ENCODE peak calls at places on chromosome 6, in eight cellular contexts. S is CD8-positive, alpha-beta memory T cell; Q is astrocyte; M is cardiac muscle cell; G is upper lobe of right lung; U is CD8-positive, alpha-beta T cell; A is Peyer's patch; V is A549. T is an unnamed sample. For H3K9me3, the result is how much of the 10 kb centered on the place peaks cover.

GRCh38 chr6:129212081-129212480 is 329.1 kb downstream of the LAMA2 start:
- DNase-seq in S (no peak), Q (peak), M (no peak), G (no peak), U (no peak), A (no peak), V (no peak), T (no peak)

GRCh38 chr6:13953061-13953705 is 28.4 kb downstream of the RNF182 start:
- DNase-seq in S (no peak), Q (peak), M (no peak), G (no peak), U (no peak), A (no peak), V (no peak), T (peak)

GRCh38 chr6:46505693-46506512 is 14.7 kb upstream of the RCAN2 start:
- DNase-seq in S (no peak), Q (no peak), M (no peak), G (no peak), U (no peak), A (no peak), V (no peak), T (no peak)

GRCh38 chr6:43368517-43369160 is 808 bp downstream of the ZNF318 start:
- DNase-seq in S (no peak), Q (peak), M (peak), G (peak), U (peak), A (peak), V (peak), T (no peak)

GRCh38 chr6:85402071-85402470 is 47.8 kb upstream of the NT5E start:
- DNase-seq in S (no peak), Q (no peak), M (no peak), G (no peak), U (no peak), A (no peak), V (no peak), T (no peak)

GRCh38 chr6:55388161-55388560 is 60.9 kb downstream of the GFRAL start:
- DNase-seq in S (no peak), Q (no peak), M (no peak), G (no peak), U (no peak), A (no peak), V (no peak), T (peak)

GRCh38 chr6:142756215-142756630 is 188.8 kb downstream of the HIVEP2 start:
- DNase-seq in S (no peak), Q (peak), M (peak), G (no peak), U (no peak), A (no peak), V (no peak), T (no peak)

GRCh38 chr6:136609878-136610706 is 59.9 kb upstream of the MAP7 start:
- DNase-seq in S (no peak), Q (peak), M (no peak), G (no peak), U (no peak), A (peak), V (peak), T (peak)

GRCh38 chr6:43774776-43775583 is 5.0 kb downstream of the VEGFA start:
- DNase-seq in S (peak), Q (peak), M (peak), G (peak), U (peak), A (peak), V (peak), T (no peak)

GRCh38 chr6:20846602-20847028 is 312.4 kb downstream of the CDKAL1 start:
- DNase-seq in S (no peak), Q (peak), M (no peak), G (no peak), U (no peak), A (no peak), V (no peak), T (no peak)

GRCh38 chr6:16483315-16483875 is 245.0 kb downstream of the GMPR start:
- DNase-seq in S (peak), Q (no peak), M (no peak), G (no peak), U (no peak), A (no peak), V (no peak), T (no peak)

GRCh38 chr6:80976336-80976735 is 776.1 kb downstream of the TENT5A start:
- DNase-seq in S (no peak), Q (no peak), M (no peak), G (no peak), U (no peak), A (no peak), V (no peak), T (no peak)

GRCh38 chr6:32083812-32084768 is 25.0 kb downstream of the TNXB start:
- DNase-seq in S (no peak), Q (no peak), M (no peak), G (no peak), U (no peak), A (no peak), V (no peak), T (no peak)

GRCh38 chr6:28212510-28213212 is 12.4 kb upstream of the ZSCAN9 start:
- DNase-seq in S (no peak), Q (peak), M (peak), G (peak), U (no peak), A (peak), V (peak), T (peak)

GRCh38 chr6:54864272-54864671 is 17.7 kb downstream of the FAM83B start:
- DNase-seq in S (no peak), Q (no peak), M (no peak), G (no peak), U (no peak), A (no peak), V (no peak), T (no peak)

GRCh38 chr6:72461144-72461543 is 160.7 kb upstream of the KCNQ5 start:
- DNase-seq in S (no peak), Q (peak), M (no peak), G (no peak), U (no peak), A (no peak), V (no peak), T (peak)

GRCh38 chr6:13696226-13696625 is 15.4 kb downstream of the RANBP9 start:
- DNase-seq in S (no peak), Q (peak), M (no peak), G (no peak), U (no peak), A (no peak), V (no peak), T (peak)

GRCh38 chr6:152124432-152125074 is 317.1 kb downstream of the ESR1 start:
- DNase-seq in S (peak), Q (peak), M (peak), G (no peak), U (no peak), A (no peak), V (peak), T (peak)

GRCh38 chr6:79544299-79544927 is 7.2 kb upstream of the LCA5 start:
- DNase-seq in S (no peak), Q (peak), M (peak), G (no peak), U (no peak), A (no peak), V (no peak), T (no peak)

GRCh38 chr6:75528423-75528822 is 34.8 kb upstream of the FILIP1 start:
- DNase-seq in S (no peak), Q (peak), M (peak), G (no peak), U (no peak), A (no peak), V (no peak), T (no peak)

GRCh38 chr6:90222724-90223198 is 73.9 kb downstream of the BACH2 start:
- DNase-seq in S (no peak), Q (no peak), M (no peak), G (no peak), U (peak), A (no peak), V (peak), T (no peak)

GRCh38 chr6:25177629-25178028 is 101.5 kb upstream of the CARMIL1 start:
- DNase-seq in S (no peak), Q (no peak), M (no peak), G (no peak), U (no peak), A (no peak), V (no peak), T (no peak)

GRCh38 chr6:130282234-130282995 is 59.7 kb upstream of the SAMD3 start:
- DNase-seq in S (peak), Q (peak), M (peak), G (no peak), U (peak), A (no peak), V (no peak), T (peak)

GRCh38 chr6:26009817-26010216 is 47.2 kb downstream of the TRIM38 start:
- DNase-seq in S (no peak), Q (no peak), M (no peak), G (no peak), U (no peak), A (no peak), V (no peak), T (no peak)

GRCh38 chr6:53837875-53838806 is 43.3 kb downstream of the LRRC1 start:
- DNase-seq in S (no peak), Q (no peak), M (no peak), G (no peak), U (no peak), A (no peak), V (no peak), T (no peak)

GRCh38 chr6:128275681-128276080 is 244.7 kb downstream of the PTPRK start:
- DNase-seq in S (no peak), Q (no peak), M (no peak), G (no peak), U (no peak), A (no peak), V (no peak), T (no peak)

GRCh38 chr6:20126789-20127653 is 85.2 kb downstream of the MBOAT1 start:
- DNase-seq in S (peak), Q (no peak), M (peak), G (peak), U (peak), A (peak), V (peak), T (peak)

GRCh38 chr6:53065266-53066058 is at the start of gene FBXO9:
- DNase-seq in S (peak), Q (no peak), M (peak), G (peak), U (peak), A (peak), V (peak), T (no peak)

GRCh38 chr6:41515995-41516394 is 30.2 kb upstream of the FOXP4 start:
- DNase-seq in S (no peak), Q (no peak), M (peak), G (no peak), U (no peak), A (no peak), V (no peak), T (no peak)

GRCh38 chr6:103139377-103139776 is 1720.3 kb downstream of the HACE1 start:
- DNase-seq in S (no peak), Q (no peak), M (no peak), G (no peak), U (no peak), A (no peak), V (no peak), T (no peak)

GRCh38 chr6:136923116-136923953 is 1.2 kb downstream of the SLC35D3 start:
- DNase-seq in S (no peak), Q (no peak), M (no peak), G (no peak), U (peak), A (no peak), V (no peak), T (no peak)

GRCh38 chr6:106609699-106610098 is 19.6 kb downstream of the RTN4IP1 start:
- DNase-seq in S (no peak), Q (no peak), M (peak), G (no peak), U (no peak), A (no peak), V (no peak), T (no peak)

GRCh38 chr6:143677891-143678737 is at the start of gene PHACTR2:
- DNase-seq in S (peak), Q (peak), M (peak), G (peak), U (peak), A (peak), V (peak), T (no peak)

GRCh38 chr6:112618796-112619195 is 271.7 kb downstream of the RFPL4B start:
- DNase-seq in S (no peak), Q (no peak), M (peak), G (no peak), U (no peak), A (no peak), V (no peak), T (no peak)

GRCh38 chr6:28383235-28384142 is 16.1 kb downstream of the ZSCAN12 start:
- DNase-seq in S (peak), Q (peak), M (peak), G (peak), U (peak), A (peak), V (peak), T (peak)

GRCh38 chr6:89430563-89430962 is 2.4 kb upstream of the ANKRD6 start:
- DNase-seq in S (no peak), Q (peak), M (peak), G (no peak), U (no peak), A (no peak), V (no peak), T (no peak)

GRCh38 chr6:150004783-150005717 is 20.3 kb downstream of the RAET1L start:
- DNase-seq in S (peak), Q (peak), M (peak), G (peak), U (peak), A (peak), V (peak), T (peak)

GRCh38 chr6:150001295-150001990 is 23.9 kb downstream of the RAET1L start:
- DNase-seq in S (no peak), Q (no peak), M (no peak), G (no peak), U (no peak), A (no peak), V (no peak), T (no peak)

GRCh38 chr6:149999636-150000035 is 25.7 kb downstream of the RAET1L start:
- DNase-seq in S (no peak), Q (no peak), M (no peak), G (no peak), U (no peak), A (no peak), V (no peak), T (no peak)

GRCh38 chr6:150004101-150004782 is 21.1 kb downstream of the RAET1L start:
- DNase-seq in S (peak), Q (no peak), M (no peak), G (no peak), U (peak), A (no peak), V (no peak), T (no peak)

GRCh38 chr6:150002710-150003109 is 22.6 kb downstream of the RAET1L start:
- DNase-seq in S (no peak), Q (no peak), M (no peak), G (no peak), U (no peak), A (no peak), V (no peak), T (no peak)
- H3K27ac ChIP-seq in S (no peak), Q (no peak), M (no peak), G (no peak), U (no peak), A (no peak), V (no peak), T (no peak)

GRCh38 chr6:159617444-159617843 is 75.6 kb downstream of the SOD2 start:
- DNase-seq in S (no peak), Q (no peak), M (no peak), G (no peak), U (no peak), A (no peak), V (no peak), T (no peak)

GRCh38 chr6:159616456-159616855 is 76.6 kb downstream of the SOD2 start:
- DNase-seq in S (no peak), Q (no peak), M (no peak), G (no peak), U (no peak), A (no peak), V (no peak), T (no peak)

GRCh38 chr6:159610881-159611280 is 82.2 kb downstream of the SOD2 start:
- DNase-seq in S (no peak), Q (no peak), M (no peak), G (no peak), U (no peak), A (no peak), V (no peak), T (no peak)

GRCh38 chr6:159615923-159616322 is 77.1 kb downstream of the SOD2 start:
- DNase-seq in S (no peak), Q (no peak), M (no peak), G (no peak), U (no peak), A (no peak), V (no peak), T (no peak)
- H3K9me3 ChIP-seq in S (under half), Q (under half), M (under half), G (under half), U (under half), A (under half), V (under half), T (under half)

GRCh38 chr6:87728706-87729105 is 26.7 kb upstream of the AKIRIN2 start:
- DNase-seq in S (no peak), Q (no peak), M (no peak), G (no peak), U (no peak), A (no peak), V (no peak), T (no peak)

GRCh38 chr6:87731818-87732661 is 30.0 kb upstream of the AKIRIN2 start:
- DNase-seq in S (peak), Q (peak), M (no peak), G (peak), U (peak), A (peak), V (peak), T (peak)

GRCh38 chr6:87731080-87731479 is 29.0 kb upstream of the AKIRIN2 start:
- DNase-seq in S (no peak), Q (no peak), M (no peak), G (no peak), U (no peak), A (no peak), V (no peak), T (no peak)

GRCh38 chr6:87724994-87725811 is 23.2 kb upstream of the AKIRIN2 start:
- DNase-seq in S (no peak), Q (no peak), M (no peak), G (no peak), U (no peak), A (no peak), V (no peak), T (no peak)

GRCh38 chr6:87730310-87730709 is 28.3 kb upstream of the AKIRIN2 start:
- DNase-seq in S (no peak), Q (no peak), M (no peak), G (no peak), U (no peak), A (peak), V (no peak), T (no peak)
- H3K4me3 ChIP-seq in S (no peak), Q (no peak), M (no peak), G (no peak), U (no peak), A (no peak), V (no peak), T (no peak)

DNA sequence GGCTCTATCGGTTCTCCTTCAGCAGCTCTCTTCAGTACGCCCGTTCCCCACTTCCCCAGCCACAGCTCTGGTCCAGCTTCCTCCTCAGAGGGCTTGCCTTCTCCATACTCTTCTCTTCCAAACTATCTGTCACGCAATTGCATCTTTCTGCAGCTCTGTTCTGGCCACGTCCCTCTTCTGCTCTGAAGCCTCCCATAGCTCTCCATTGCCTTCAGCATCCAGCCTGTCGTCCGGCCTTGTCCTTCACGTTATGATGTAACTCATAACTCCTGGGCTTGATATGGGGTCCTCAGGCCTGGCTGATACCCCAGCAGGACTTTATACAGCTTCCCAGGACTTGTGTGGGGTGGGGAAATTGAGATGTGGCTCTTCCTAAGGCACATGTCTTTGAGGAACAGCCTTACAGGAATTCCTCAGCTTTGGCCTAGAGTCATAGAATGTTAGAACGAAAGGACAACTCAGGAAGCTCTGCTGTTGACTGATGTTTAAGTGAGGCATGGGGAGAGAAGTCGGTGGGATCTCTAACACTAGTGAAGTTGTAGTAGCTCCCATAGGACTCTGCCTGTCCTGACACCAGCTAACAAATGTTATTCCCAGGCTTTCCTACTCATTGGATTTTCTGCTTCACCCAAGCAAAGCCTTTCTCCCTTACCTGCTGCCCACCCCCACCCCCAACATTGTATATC is 39.5 kb upstream of the RNF8 start:
- DNase-seq in S (no peak), Q (no peak), M (no peak), G (no peak), U (no peak), A (no peak), V (no peak), T (no peak)
- H3K27ac ChIP-seq in S (no peak), Q (no peak), M (no peak), G (no peak), U (no peak), A (no peak), V (no peak), T (peak)

GRCh38 chr6:17577059-17577458 is 23.0 kb upstream of the FAM8A1 start:
- DNase-seq in S (no peak), Q (no peak), M (no peak), G (no peak), U (no peak), A (no peak), V (no peak), T (no peak)
- H3K9me3 ChIP-seq in S (under half), Q (under half), M (under half), G (under half), U (under half), A (under half), V (under half), T (under half)

DNA sequence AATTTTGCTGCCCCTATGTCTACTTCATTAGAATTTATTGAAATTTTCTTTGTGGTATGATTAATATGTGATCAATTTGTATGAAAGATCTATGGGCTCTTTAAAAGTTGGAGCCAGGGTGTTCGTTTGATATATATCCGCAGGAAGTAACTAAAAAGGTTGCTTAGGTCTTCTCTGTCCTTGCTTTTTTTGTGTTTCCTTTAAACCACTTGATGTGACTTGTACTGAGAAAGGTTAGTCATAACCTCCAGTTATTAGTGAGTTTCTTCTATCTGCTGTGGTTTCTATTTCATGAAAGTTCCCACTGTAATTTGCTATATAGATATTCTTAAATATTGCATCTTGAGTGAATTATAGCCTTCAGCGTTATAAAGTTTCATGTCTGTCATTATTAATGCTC is 585.3 kb upstream of the ARID1B start:
- DNase-seq in S (no peak), Q (no peak), M (no peak), G (no peak), U (no peak), A (no peak), V (no peak), T (no peak)
- H3K4me3 ChIP-seq in S (no peak), Q (no peak), M (no peak), G (no peak), U (no peak), A (no peak), V (no peak), T (no peak)